ENCODE peak calls at places on chromosomes 4 and X, in six cellular contexts. A is hypothalamus, O is skeletal muscle cell, Q is NCI-H510A, G is WTC11, W is dorsolateral prefrontal cortex. V is an unnamed sample.

GRCh38 chr4:8760561-8760960 is 111.1 kb downstream of the HMX1 start:
- DNase-seq in A (no peak), O (no peak), Q (no peak), G (peak; percentile 4), W (no peak), V (no peak)

GRCh38 chr4:118762753-118763477 is 73.0 kb downstream of the SEC24D start:
- DNase-seq in A (no peak), O (no peak), Q (no peak), G (no peak), W (no peak), V (no peak)

GRCh38 chrX:23334871-23335599 is 386 bp downstream of the PTCHD1 start:
- DNase-seq in A (no peak), O (no peak), Q (no peak), G (peak; percentile 16), W (no peak), V (no peak)

GRCh38 chrX:153537526-153538295 is 20.3 kb downstream of the ATP2B3 start:
- DNase-seq in A (no peak), O (no peak), Q (no peak), G (no peak), W (no peak), V (no peak)

GRCh38 chrX:10722804-10723364 is 102.5 kb upstream of the MID1 start:
- DNase-seq in A (no peak), O (peak; percentile 40), Q (no peak), G (peak; percentile 67), W (no peak), V (no peak)

GRCh38 chrX:73069365-73070035 is 9.8 kb downstream of the PABPC1L2A start:
- DNase-seq in A (no peak), O (no peak), Q (no peak), G (no peak), W (no peak), V (no peak)

GRCh38 chr4:69092190-69092589 is 4.1 kb upstream of the UGT2B7 start:
- DNase-seq in A (no peak), O (peak; percentile 49), Q (no peak), G (no peak), W (no peak), V (peak; percentile 43)

GRCh38 chr4:121227254-121227867 is 63.2 kb upstream of the TNIP3 start:
- DNase-seq in A (no peak), O (no peak), Q (no peak), G (no peak), W (no peak), V (no peak)